ENCODE peak calls at places on chromosomes 5 and 9, in six cellular contexts. F is HuH-7.5, S is hepatocyte, X is T47D, Y is HS-5, M is lung. Z is an unnamed sample.

GRCh38 chr5:17398439-17398838 is 99.6 kb upstream of the TAF11L2 start:
- DNase-seq in S (no peak), X (no peak), Y (peak), F (no peak), M (no peak), Z (no peak)

GRCh38 chr5:157719231-157719630 is 12.0 kb upstream of the THG1L start:
- DNase-seq in S (no peak), F (no peak), X (no peak), M (no peak), Y (no peak), Z (no peak)

GRCh38 chr9:21081999-21082398 is 4.3 kb upstream of the IFNB1 start:
- DNase-seq in F (no peak), M (no peak), Y (no peak), S (no peak), X (no peak), Z (no peak)

GRCh38 chr9:115847245-115847644 is 306.3 kb upstream of the PAPPA start:
- DNase-seq in F (no peak), Y (no peak), M (no peak), S (no peak), X (no peak), Z (no peak)

GRCh38 chr9:121744002-121744686 is 92.7 kb downstream of the DAB2IP start:
- DNase-seq in S (peak), F (peak), Y (no peak), X (peak), M (no peak), Z (peak)

GRCh38 chr9:86783884-86784283 is 163.4 kb downstream of the GAS1 start:
- DNase-seq in S (no peak), Y (no peak), M (no peak), F (no peak), X (no peak), Z (no peak)

GRCh38 chr5:97163360-97163764 is 19.7 kb downstream of the RIOK2 start:
- DNase-seq in X (no peak), S (no peak), Y (no peak), M (no peak), F (no peak), Z (no peak)

GRCh38 chr9:69771775-69772418 is 12.1 kb upstream of the PTAR1 start:
- DNase-seq in F (no peak), Y (no peak), S (no peak), M (no peak), X (no peak), Z (no peak)

GRCh38 chr5:140690376-140690932 is 716 bp downstream of the HARS1 start:
- DNase-seq in M (no peak), X (no peak), Y (no peak), F (no peak), S (peak), Z (no peak)

GRCh38 chr9:124137009-124137943 is 120.5 kb upstream of the NEK6 start:
- DNase-seq in S (no peak), Y (no peak), M (no peak), X (no peak), F (no peak), Z (no peak)

GRCh38 chr5:178432421-178433272 is 157.5 kb downstream of the COL23A1 start:
- DNase-seq in F (no peak), M (peak), X (no peak), S (no peak), Y (no peak), Z (no peak)

GRCh38 chr5:90741022-90741564 is 182.5 kb downstream of the ADGRV1 start:
- DNase-seq in S (no peak), F (no peak), M (no peak), X (no peak), Y (no peak), Z (no peak)

GRCh38 chr9:126919193-126919592 is 4.6 kb downstream of the RALGPS1 start:
- DNase-seq in F (no peak), S (peak), X (no peak), M (no peak), Y (no peak), Z (no peak)

GRCh38 chr5:173047838-173048105 is 8.4 kb upstream of the CREBRF start:
- DNase-seq in S (no peak), F (no peak), X (no peak), M (no peak), Y (no peak), Z (no peak)

GRCh38 chr5:154444559-154445421 is 1.0 kb upstream of the SAP30L start:
- DNase-seq in X (no peak), M (no peak), S (peak), Y (no peak), F (peak), Z (peak)

GRCh38 chr9:116899337-116900006 is 212.4 kb downstream of the TRIM32 start:
- DNase-seq in Y (peak), X (no peak), F (no peak), S (no peak), M (no peak), Z (no peak)

GRCh38 chr9:126861707-126862460 is 1.4 kb downstream of the ZBTB34 start:
- DNase-seq in X (no peak), S (peak), M (no peak), Y (peak), F (no peak), Z (no peak)

GRCh38 chr9:37455884-37456647 is 9.2 kb downstream of the ZBTB5 start:
- DNase-seq in X (no peak), S (no peak), M (no peak), F (no peak), Y (no peak), Z (no peak)

GRCh38 chr9:98488578-98489312 is 220.0 kb downstream of the GABBR2 start:
- DNase-seq in X (no peak), F (no peak), Y (peak), S (peak), M (peak), Z (peak)

GRCh38 chr9:133727277-133727875 is 10.8 kb downstream of the SARDH start:
- DNase-seq in X (no peak), Y (no peak), F (no peak), S (peak), M (peak), Z (no peak)

GRCh38 chr5:125093776-125094175 is 347.3 kb upstream of the ZNF608 start:
- DNase-seq in M (no peak), Y (peak), F (no peak), S (no peak), X (no peak), Z (no peak)

GRCh38 chr5:1513326-1514026 is 10.3 kb downstream of the LPCAT1 start:
- DNase-seq in F (no peak), X (no peak), M (peak), Y (no peak), S (no peak), Z (peak)

GRCh38 chr5:15799014-15799413 is 299.0 kb downstream of the FBXL7 start:
- DNase-seq in X (no peak), Y (no peak), F (no peak), S (no peak), M (no peak), Z (no peak)

GRCh38 chr5:179427032-179427675 is 81.9 kb upstream of the ADAMTS2 start:
- DNase-seq in X (no peak), S (no peak), F (no peak), M (no peak), Y (no peak), Z (no peak)

GRCh38 chr9:114310471-114311450 is 12.1 kb upstream of the ORM1 start:
- DNase-seq in S (no peak), X (no peak), M (no peak), Y (no peak), F (no peak), Z (no peak)

GRCh38 chr5:9781882-9782281 is 151.7 kb upstream of the TAS2R1 start:
- DNase-seq in F (no peak), M (no peak), S (no peak), Y (no peak), X (no peak), Z (no peak)

GRCh38 chr5:145587308-145588071 is 247.7 kb downstream of the PRELID2 start:
- DNase-seq in X (no peak), S (peak), Y (peak), F (no peak), M (no peak), Z (no peak)

GRCh38 chr9:100426194-100426531 is 780 bp upstream of the MSANTD3 start:
- DNase-seq in F (no peak), X (no peak), Y (no peak), M (no peak), S (no peak), Z (no peak)

GRCh38 chr5:139459451-139459934 is 3.0 kb downstream of the ECSCR start:
- DNase-seq in F (no peak), Y (no peak), S (no peak), X (peak), M (no peak), Z (no peak)

GRCh38 chr9:121222524-121223171 is 21.0 kb upstream of the RAB14 start:
- DNase-seq in M (no peak), S (peak), F (peak), Y (no peak), X (peak), Z (no peak)

GRCh38 chr5:133773247-133774202 is 161.2 kb upstream of the FSTL4 start:
- DNase-seq in F (no peak), X (no peak), Y (no peak), S (no peak), M (no peak), Z (no peak)

GRCh38 chr9:34998266-34998665 is 8.7 kb downstream of the DNAJB5 start:
- DNase-seq in Y (no peak), S (no peak), M (no peak), F (no peak), X (no peak), Z (no peak)

GRCh38 chr5:109692852-109693251 is 3.1 kb downstream of the MAN2A1 start:
- DNase-seq in X (no peak), Y (no peak), F (no peak), S (no peak), M (no peak), Z (no peak)

GRCh38 chr5:67221487-67222242 is 25.1 kb upstream of the CD180 start:
- DNase-seq in M (no peak), S (no peak), X (no peak), F (no peak), Y (no peak), Z (no peak)

GRCh38 chr9:96501981-96502833 is 52.2 kb downstream of the HABP4 start:
- DNase-seq in F (no peak), Y (no peak), X (no peak), M (no peak), S (no peak), Z (no peak)

GRCh38 chr9:36902861-36903524 is 131.1 kb downstream of the PAX5 start:
- DNase-seq in M (no peak), S (no peak), F (no peak), X (no peak), Y (no peak), Z (no peak)

GRCh38 chr5:178058321-178059012 is 54.9 kb upstream of the N4BP3 start:
- DNase-seq in M (peak), F (no peak), Y (no peak), S (no peak), X (no peak), Z (peak)

GRCh38 chr5:173392172-173392571 is 64.0 kb upstream of the STC2 start:
- DNase-seq in S (no peak), F (no peak), Y (no peak), X (no peak), M (no peak), Z (no peak)

GRCh38 chr5:476814-477175 is 33.8 kb downstream of the EXOC3 start:
- DNase-seq in Y (no peak), X (no peak), S (no peak), M (no peak), F (no peak), Z (no peak)

GRCh38 chr5:72849546-72849945 is 33.1 kb downstream of the TNPO1 start:
- DNase-seq in Y (no peak), S (no peak), X (no peak), F (no peak), M (no peak), Z (no peak)